ENCODE peak calls at places on chromosomes 1 and 21, in four cellular contexts. S, I, K and X are unnamed samples.

GRCh38 chr1:103525114-103525606 is 339 bp upstream of the RNPC3 start:
- DNase-seq in K (peak; percentile 38), I (no peak), S (no peak), X (peak; percentile 15)

GRCh38 chr1:246001142-246001812 is 505.8 kb downstream of the SMYD3 start:
- DNase-seq in K (no peak), S (no peak), I (no peak), X (no peak)

GRCh38 chr1:63975447-63975846 is 201.6 kb downstream of the ROR1 start:
- DNase-seq in S (no peak), K (no peak), I (no peak), X (no peak)

GRCh38 chr1:3404301-3404700 is 50.2 kb upstream of the ARHGEF16 start:
- DNase-seq in K (no peak), I (no peak), S (no peak), X (no peak)

GRCh38 chr1:45326627-45327591 is at the start of gene HPDL:
- DNase-seq in K (peak; percentile 45), S (no peak), I (peak; percentile 48), X (peak; percentile 49)

GRCh38 chr1:201213106-201213770 is 22.6 kb downstream of the IGFN1 start:
- DNase-seq in K (no peak), I (no peak), S (no peak), X (no peak)

GRCh38 chr1:114756949-114757454 is 782 bp downstream of the CSDE1 start:
- DNase-seq in K (peak; percentile 11), I (peak; percentile 62), S (no peak), X (no peak)

GRCh38 chr1:165456114-165456513 is 11.2 kb upstream of the RXRG start:
- DNase-seq in I (no peak), K (no peak), S (no peak), X (no peak)

GRCh38 chr1:161907266-161907665 is 116.4 kb downstream of the OLFML2B start:
- DNase-seq in S (no peak), I (no peak), K (no peak), X (no peak)

GRCh38 chr1:215749423-215749822 is 182.3 kb downstream of the KCTD3 start:
- DNase-seq in I (no peak), K (no peak), S (no peak), X (no peak)

GRCh38 chr1:173175514-173176146 is 31.5 kb downstream of the TNFSF4 start:
- DNase-seq in S (no peak), I (no peak), K (no peak), X (no peak)

GRCh38 chr1:183043872-183044859 is 20.9 kb downstream of the LAMC1 start:
- DNase-seq in K (peak; percentile 55), S (no peak), I (no peak), X (no peak)

GRCh38 chr1:18948048-18948912 is 8.2 kb downstream of the IFFO2 start:
- DNase-seq in K (no peak), S (no peak), I (no peak), X (no peak)

GRCh38 chr1:30526652-30527345 is 196.6 kb downstream of the MATN1 start:
- DNase-seq in K (no peak), I (no peak), S (no peak), X (no peak)

GRCh38 chr21:34688145-34688544 is 19.4 kb downstream of the CLIC6 start:
- DNase-seq in I (no peak), S (no peak), K (peak; percentile 18), X (no peak)

GRCh38 chr1:91026320-91026719 is 4.5 kb upstream of the ZNF644 start:
- DNase-seq in K (no peak), I (no peak), S (no peak), X (no peak)

GRCh38 chr1:48246727-48247126 is 24.2 kb downstream of the SLC5A9 start:
- DNase-seq in I (peak; percentile 74), S (no peak), K (no peak), X (no peak)

GRCh38 chr1:204478166-204478899 is 16.3 kb downstream of the PIK3C2B start:
- DNase-seq in S (no peak), I (no peak), K (no peak), X (no peak)

GRCh38 chr1:111863401-111863800 is 107.7 kb downstream of the DDX20 start:
- DNase-seq in K (no peak), S (no peak), I (no peak), X (no peak)

GRCh38 chr1:178399177-178399728 is 97.5 kb downstream of the CLEC20A start:
- DNase-seq in I (no peak), K (no peak), S (no peak), X (no peak)

GRCh38 chr1:230143534-230143933 is 76.5 kb downstream of the GALNT2 start:
- DNase-seq in K (no peak), S (no peak), I (no peak), X (no peak)

GRCh38 chr1:227856147-227856858 is 40.8 kb downstream of the PRSS38 start:
- DNase-seq in S (no peak), K (no peak), I (no peak), X (no peak)

GRCh38 chr1:3885611-3886010 is 14.5 kb downstream of the C1orf174 start:
- DNase-seq in S (no peak), I (no peak), K (no peak), X (no peak)

GRCh38 chr1:203144661-203145060 is 17.1 kb downstream of the ADORA1 start:
- DNase-seq in I (no peak), S (no peak), K (no peak), X (no peak)

GRCh38 chr1:173249349-173249748 is 42.2 kb upstream of the TNFSF4 start:
- DNase-seq in K (peak; percentile 10), I (peak; percentile 25), S (no peak), X (no peak)

GRCh38 chr1:206635983-206636354 is 633 bp downstream of the DYRK3 start:
- DNase-seq in S (no peak), I (no peak), K (no peak), X (peak; percentile 17)

GRCh38 chr1:84939761-84940160 is 46.8 kb upstream of the LPAR3 start:
- DNase-seq in K (no peak), I (no peak), S (no peak), X (no peak)

GRCh38 chr1:200886590-200886989 is 8.1 kb upstream of the INAVA start:
- DNase-seq in I (no peak), S (no peak), K (no peak), X (no peak)

GRCh38 chr21:42568834-42569731 is 55.4 kb downstream of the SLC37A1 start:
- DNase-seq in S (no peak), K (no peak), I (peak; percentile 67), X (no peak)

GRCh38 chr21:25370311-25370744 is 237.0 kb downstream of the MRPL39 start:
- DNase-seq in I (no peak), K (no peak), S (peak; percentile 40), X (no peak)

GRCh38 chr1:218350909-218351616 is 5.9 kb downstream of the TGFB2 start:
- DNase-seq in S (no peak), K (no peak), I (no peak), X (no peak)

GRCh38 chr1:21265644-21266043 is 24.6 kb downstream of the ECE1 start:
- DNase-seq in K (no peak), I (no peak), S (no peak), X (no peak)

GRCh38 chr1:118485757-118486156 is 300.7 kb upstream of the SPAG17 start:
- DNase-seq in I (no peak), S (peak; percentile 41), K (no peak), X (no peak)

GRCh38 chr1:53606197-53607095 is 132.5 kb downstream of the GLIS1 start:
- DNase-seq in S (no peak), K (no peak), I (peak; percentile 18), X (no peak)

GRCh38 chr1:220786337-220787068 is at the start of gene MTARC1:
- DNase-seq in K (peak; percentile 63), I (peak; percentile 87), S (no peak), X (no peak)

GRCh38 chr21:45210461-45210983 is 77.2 kb downstream of the POFUT2 start:
- DNase-seq in K (no peak), I (no peak), S (no peak), X (no peak)

GRCh38 chr1:168907053-168907452 is 178.0 kb upstream of the DPT start:
- DNase-seq in I (peak; percentile 70), S (no peak), K (no peak), X (no peak)

DNA sequence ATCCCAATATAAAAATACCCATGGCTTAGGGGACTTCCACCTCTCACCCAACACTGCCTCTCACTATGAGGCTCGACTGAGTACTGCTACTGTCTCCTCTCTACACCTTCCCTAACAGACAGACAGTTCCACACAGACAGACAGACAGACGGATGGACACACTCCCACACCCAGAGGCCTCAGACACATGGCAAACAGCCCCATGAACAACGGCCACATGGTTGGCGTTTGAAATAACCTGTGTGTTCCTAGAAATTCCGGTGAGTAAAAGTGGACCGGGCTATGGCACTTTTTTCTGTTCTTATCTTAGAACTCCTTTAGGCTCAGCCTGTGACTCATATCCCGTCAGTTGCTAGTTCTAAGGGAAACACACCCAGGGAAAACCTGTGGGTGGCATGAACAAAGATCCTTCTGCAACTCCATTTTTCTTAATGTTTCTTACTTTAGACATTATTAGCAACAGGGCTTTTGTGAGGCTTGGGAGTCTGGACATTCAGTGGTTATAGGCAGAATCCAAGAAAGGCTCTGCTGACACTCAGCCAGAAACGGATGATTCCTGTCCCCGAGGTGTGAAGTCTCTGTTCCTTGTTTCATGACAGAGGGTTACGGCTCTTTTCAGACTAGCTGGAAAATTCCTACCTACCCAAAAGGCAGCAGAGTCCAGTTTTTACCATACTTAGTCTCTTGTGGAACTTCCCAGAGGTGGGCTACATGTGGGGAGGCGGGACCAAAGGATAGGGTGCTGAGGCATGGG is 90.5 kb upstream of the TLR5 start:
- DNase-seq in I (no peak), S (peak; percentile 21), K (peak; percentile 41), X (no peak)
- TF ChIP-seq CTCF in I (no peak), S (no peak), K (no peak), X (no peak)

GRCh38 chr1:208542309-208542708 is 298.1 kb upstream of the PLXNA2 start:
- DNase-seq in K (no peak), I (no peak), S (no peak), X (no peak)

GRCh38 chr1:208538587-208538986 is 294.4 kb upstream of the PLXNA2 start:
- DNase-seq in I (no peak), K (no peak), S (no peak), X (no peak)

GRCh38 chr1:208541225-208541855 is 297.2 kb upstream of the PLXNA2 start:
- DNase-seq in I (no peak), S (peak; percentile 80), K (no peak), X (no peak)

GRCh38 chr1:208538078-208538477 is 293.9 kb upstream of the PLXNA2 start:
- DNase-seq in K (no peak), I (no peak), S (no peak), X (no peak)

GRCh38 chr1:208540724-208541123 is 296.5 kb upstream of the PLXNA2 start:
- DNase-seq in I (no peak), K (no peak), S (no peak), X (no peak)
- TF ChIP-seq CTCF in I (no peak), K (no peak), S (peak; percentile 26), X (no peak)

GRCh38 chr1:36732038-36732402 is 249.3 kb upstream of the CSF3R start:
- DNase-seq in I (no peak), S (no peak), K (no peak), X (no peak)
- TF ChIP-seq CTCF in I (no peak), S (no peak), K (no peak), X (no peak)

GRCh38 chr1:236917448-236917847 is 86.8 kb downstream of the MT1HL1 start:
- DNase-seq in I (no peak), K (no peak), S (no peak), X (no peak)
- TF ChIP-seq CTCF in I (no peak), K (no peak), S (no peak), X (no peak)